ENCODE peak calls at places on chromosome 15, in nine cellular contexts. N is foreskin fibroblast, W is astrocyte of the spinal cord, J is omental fat pad, E is adrenal gland, L is spleen, S is body of pancreas, G is psoas muscle, M is progenitor cell of endocrine pancreas. U is an unnamed sample.

GRCh38 chr15:81531141-81531592 is 157.2 kb upstream of the TMC3 start:
- DNase-seq in N (no peak), W (peak), J (no peak), E (no peak), L (no peak), S (no peak), G (no peak), M (no peak), U (no peak)

GRCh38 chr15:70490148-70490837 is 273.1 kb downstream of the UACA start:
- DNase-seq in N (no peak), W (no peak), J (no peak), E (no peak), L (no peak), S (no peak), G (no peak), M (no peak), U (no peak)

GRCh38 chr15:67025719-67026118 is 39.7 kb upstream of the SMAD3 start:
- DNase-seq in N (peak), W (peak), J (no peak), E (peak), L (no peak), S (peak), G (peak), M (no peak), U (no peak)

GRCh38 chr15:67563961-67564570 is 21.6 kb downstream of the MAP2K5 start:
- DNase-seq in N (no peak), W (no peak), J (no peak), E (no peak), L (no peak), S (no peak), G (no peak), M (no peak), U (no peak)

GRCh38 chr15:63065262-63066234 is 23.0 kb downstream of the TPM1 start:
- DNase-seq in N (no peak), W (peak), J (no peak), E (no peak), L (no peak), S (no peak), G (no peak), M (no peak), U (no peak)

GRCh38 chr15:75696854-75697259 is 15.8 kb downstream of the CSPG4 start:
- DNase-seq in N (no peak), W (no peak), J (no peak), E (no peak), L (no peak), S (no peak), G (no peak), M (no peak), U (no peak)

GRCh38 chr15:99703603-99704443 is 29.4 kb downstream of the LYSMD4 start:
- DNase-seq in N (peak), W (peak), J (no peak), E (no peak), L (no peak), S (peak), G (no peak), M (no peak), U (no peak)

GRCh38 chr15:99305761-99306505 is 54.7 kb downstream of the LRRC28 start:
- DNase-seq in N (peak), W (peak), J (no peak), E (peak), L (no peak), S (peak), G (peak), M (no peak), U (no peak)

GRCh38 chr15:27398631-27399030 is 427.6 kb downstream of the GABRG3 start:
- DNase-seq in N (no peak), W (no peak), J (no peak), E (no peak), L (no peak), S (no peak), G (no peak), M (no peak), U (no peak)

DNA sequence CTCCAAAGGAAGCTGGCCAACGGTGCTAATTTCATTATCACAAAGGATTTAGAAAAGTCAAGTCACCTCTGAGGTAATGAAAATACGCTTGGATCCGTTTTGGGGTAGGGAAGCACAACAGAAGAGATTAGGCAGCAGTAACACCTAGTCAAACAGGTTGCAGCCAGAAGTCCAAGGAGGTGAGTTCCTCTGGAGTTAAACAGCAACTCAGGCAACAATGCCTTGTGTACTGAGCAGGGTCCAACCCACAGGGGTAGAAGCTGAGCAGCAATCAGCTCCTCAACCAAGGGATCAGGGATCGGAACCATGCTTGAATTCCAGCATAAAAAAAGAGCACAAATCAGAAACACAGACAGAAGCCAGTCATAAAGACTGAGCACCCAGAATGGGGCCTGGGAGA is 88.1 kb upstream of the SPRED1 start:
- DNase-seq in N (no peak), W (no peak), J (no peak), E (no peak), L (no peak), S (no peak), G (no peak), M (no peak), U (no peak)
- TF ChIP-seq CTCF in N (no peak), W (no peak), J (no peak), E (no peak), L (no peak), S (no peak), G (no peak), M (no peak), U (no peak)

GRCh38 chr15:73156431-73157191 is 104.3 kb downstream of the NEO1 start:
- DNase-seq in N (no peak), W (no peak), J (no peak), E (no peak), L (no peak), S (no peak), G (no peak), M (no peak), U (no peak)
- TF ChIP-seq CTCF in N (no peak), W (no peak), J (no peak), E (no peak), L (no peak), S (no peak), G (no peak), M (no peak), U (no peak)

GRCh38 chr15:55318588-55319494 is at the start of the genes PIGB and PIGBOS1:
- DNase-seq in N (peak), W (peak), J (peak), E (peak), L (peak), S (peak), G (peak), M (peak), U (peak)
- TF ChIP-seq CTCF in N (peak), W (no peak), J (no peak), E (peak), L (no peak), S (no peak), G (peak), M (peak), U (no peak)

DNA sequence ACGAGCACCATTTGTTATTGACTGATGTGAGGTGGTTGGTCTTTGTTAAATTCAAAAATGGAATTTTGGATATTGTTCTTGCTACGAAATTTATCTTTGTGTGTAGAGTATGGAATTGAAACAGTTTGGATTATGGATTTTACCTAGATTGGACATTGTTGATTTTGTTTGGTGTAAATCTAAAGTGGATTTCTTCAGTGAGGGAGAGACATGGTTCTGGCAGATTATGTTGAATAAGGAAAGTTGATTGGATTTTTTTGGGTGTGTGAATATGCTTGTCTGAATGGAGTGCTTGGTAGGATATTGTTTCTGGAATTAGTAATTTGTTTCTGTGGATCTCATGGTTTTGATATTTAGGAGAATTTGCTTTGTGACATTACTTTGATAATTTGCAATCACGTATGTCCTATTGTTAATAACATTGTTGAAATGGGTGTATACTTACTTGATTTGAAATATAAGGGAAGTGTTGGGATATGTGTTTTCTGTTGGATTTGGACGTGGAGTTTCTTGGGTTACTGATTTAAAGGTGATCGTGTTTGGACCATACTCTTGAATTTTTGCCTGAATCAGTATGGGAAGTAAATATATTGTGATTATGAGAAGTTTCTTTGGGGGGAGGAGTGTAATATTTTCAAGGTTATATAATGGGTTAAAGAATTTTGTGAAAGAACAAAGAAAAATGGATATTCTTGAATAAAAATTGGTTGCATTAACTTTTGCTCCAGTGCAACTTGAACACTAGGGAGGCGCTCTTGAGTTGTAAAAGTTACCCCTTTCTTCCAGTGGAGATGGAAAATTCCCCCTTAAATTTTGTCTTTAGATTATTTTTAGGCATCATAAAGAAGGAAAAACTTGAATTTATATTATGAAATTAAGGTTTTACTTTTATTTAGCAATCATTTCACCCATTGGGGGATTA is 875 bp upstream of the CHD2 start:
- DNase-seq in N (peak), W (peak), J (no peak), E (no peak), L (no peak), S (no peak), G (no peak), M (no peak), U (no peak)
- TF ChIP-seq CTCF in N (peak), W (no peak), J (no peak), E (peak), L (peak), S (no peak), G (peak), M (peak), U (no peak)

GRCh38 chr15:52104532-52105004 is 8.0 kb downstream of the BCL2L10 start:
- DNase-seq in N (no peak), W (no peak), J (no peak), E (no peak), L (no peak), S (no peak), G (no peak), M (no peak), U (no peak)
- TF ChIP-seq CTCF in N (no peak), W (no peak), J (no peak), E (no peak), L (no peak), S (no peak), G (no peak), M (no peak), U (no peak)

DNA sequence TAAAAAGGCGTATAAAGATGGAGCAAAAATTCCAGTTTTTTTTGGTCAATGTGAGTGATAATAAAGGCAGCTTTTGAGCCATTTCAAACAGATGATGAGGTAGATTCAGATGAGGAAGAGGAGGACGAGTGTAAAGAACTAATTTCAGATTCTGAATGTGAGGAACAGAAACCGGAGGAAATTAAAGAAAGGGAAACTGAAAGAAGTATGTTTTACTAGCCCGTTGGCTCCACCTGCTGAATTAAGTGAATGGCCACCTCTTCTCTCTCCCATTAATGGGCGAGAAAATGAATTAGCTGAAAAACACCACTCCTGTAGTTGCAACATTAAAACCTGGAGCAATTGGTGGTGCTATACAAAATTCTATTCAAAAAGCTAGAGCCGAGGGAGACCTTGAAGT is 55.4 kb downstream of the CYP19A1 start:
- DNase-seq in N (no peak), W (no peak), J (no peak), E (no peak), L (no peak), S (no peak), G (no peak), M (no peak), U (no peak)
- TF ChIP-seq CTCF in N (no peak), W (no peak), J (no peak), E (no peak), L (peak), S (no peak), G (no peak), M (no peak), U (no peak)

DNA sequence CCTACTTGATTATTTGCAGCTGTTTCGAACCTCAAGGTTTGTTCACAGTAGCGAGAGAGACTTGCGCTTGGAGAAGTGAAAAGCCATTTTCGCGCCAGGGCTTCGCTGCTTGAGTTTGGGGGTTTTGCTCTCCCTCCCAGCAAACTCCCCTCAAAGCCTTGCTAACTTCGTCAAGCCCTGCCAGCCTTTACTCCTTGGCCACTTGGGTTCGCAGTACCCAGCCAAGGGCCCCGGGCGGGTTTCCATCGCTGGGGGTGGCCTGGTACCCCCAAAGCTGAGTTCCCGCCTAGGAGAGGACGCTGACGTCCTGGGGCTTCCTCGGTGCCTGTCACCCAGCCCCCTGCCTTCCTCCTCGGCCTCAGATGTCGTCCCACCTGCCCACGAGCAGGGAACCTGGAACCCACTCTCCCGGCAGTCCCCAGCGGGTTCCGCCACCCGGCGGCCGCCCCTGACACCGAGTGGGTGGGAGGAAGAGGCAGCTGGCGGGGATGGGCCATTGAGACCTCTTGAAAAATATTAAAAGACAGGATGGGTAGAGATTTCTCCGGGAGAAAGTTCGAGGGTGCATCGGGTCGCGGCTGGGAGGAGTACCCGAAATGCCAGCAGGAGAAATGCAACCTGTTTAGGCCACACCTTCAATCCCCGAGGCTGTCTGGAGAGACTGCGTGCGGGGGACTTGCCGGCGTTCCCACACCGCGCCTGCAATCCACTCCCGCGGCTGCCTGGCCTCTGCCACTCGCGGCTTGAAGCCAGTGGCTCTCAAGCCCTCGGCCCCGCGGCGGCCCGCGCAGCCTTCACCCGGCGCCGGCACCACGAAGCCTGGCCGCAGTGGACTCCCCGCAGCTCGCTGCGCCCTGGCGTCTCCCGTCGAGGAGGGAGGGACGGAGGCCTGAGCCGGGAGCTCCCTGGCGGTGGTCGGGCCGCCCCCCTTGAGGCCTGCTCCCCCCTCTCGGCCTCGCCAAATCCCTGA is 8.8 kb upstream of the NR2F2 start:
- DNase-seq in N (peak), W (peak), J (no peak), E (peak), L (peak), S (no peak), G (peak), M (no peak), U (no peak)
- TF ChIP-seq CTCF in N (no peak), W (peak), J (no peak), E (no peak), L (no peak), S (no peak), G (no peak), M (no peak), U (no peak)

DNA sequence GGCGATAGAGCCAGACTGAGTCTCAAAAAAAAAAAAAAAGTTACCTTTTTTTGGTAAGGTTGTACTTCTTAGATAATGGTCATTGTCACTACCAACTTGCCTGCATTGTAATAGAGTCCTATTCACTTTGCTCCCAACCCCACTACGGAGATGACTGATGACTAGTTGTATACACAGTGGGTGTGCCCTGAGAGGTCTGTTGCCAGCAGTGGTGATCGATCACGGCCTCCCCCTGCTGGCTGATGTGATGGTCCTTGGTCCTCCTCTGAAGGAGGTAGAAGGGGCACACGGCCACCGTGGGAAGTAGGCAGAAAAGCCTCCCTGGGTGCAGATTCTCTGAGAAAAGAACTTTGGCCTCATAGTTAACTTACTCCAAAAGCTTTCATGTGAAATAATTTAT is 10.7 kb downstream of the GCNT3 start:
- DNase-seq in N (peak), W (peak), J (no peak), E (no peak), L (peak), S (peak), G (no peak), M (peak), U (peak)
- TF ChIP-seq CTCF in N (peak), W (peak), J (no peak), E (peak), L (peak), S (peak), G (no peak), M (peak), U (peak)

GRCh38 chr15:91950631-91951384 is 97.3 kb downstream of the SLCO3A1 start:
- DNase-seq in N (no peak), W (no peak), J (no peak), E (no peak), L (no peak), S (no peak), G (no peak), M (no peak), U (no peak)
- TF ChIP-seq CTCF in N (no peak), W (no peak), J (no peak), E (no peak), L (no peak), S (no peak), G (no peak), M (no peak), U (no peak)